ENCODE peak calls at places on chromosomes 16 and 17, in nine cellular contexts. K is A549, C is right lobe of liver, T is IMR-90, D is adrenal gland, P is heart left ventricle, A is lower leg skin, H is esophagus squamous epithelium, M is stomach. N is an unnamed sample.

GRCh38 chr16:84059111-84059510 is 16.5 kb upstream of the SLC38A8 start:
- DNase-seq in K (no peak), C (no peak), T (no peak), D (no peak), P (no peak), A (peak; percentile 57), H (no peak), M (no peak), N (no peak)

GRCh38 chr17:2108170-2108569 is 53.3 kb downstream of the HIC1 start:
- DNase-seq in K (no peak), C (no peak), T (peak; percentile 13), D (peak; percentile 3), P (no peak), A (peak; percentile 26), H (no peak), M (no peak), N (no peak)

GRCh38 chr16:85458952-85459351 is 154.2 kb upstream of the GSE1 start:
- DNase-seq in K (no peak), C (no peak), T (no peak), D (no peak), P (no peak), A (no peak), H (no peak), M (peak; percentile 77), N (no peak)

GRCh38 chr17:64403881-64404460 is 13.3 kb upstream of the PECAM1 start:
- DNase-seq in K (no peak), C (no peak), T (no peak), D (peak; percentile 46), P (no peak), A (no peak), H (no peak), M (no peak), N (no peak)

GRCh38 chr17:31819578-31819977 is 39.5 kb downstream of the COPRS start:
- DNase-seq in K (no peak), C (no peak), T (no peak), D (no peak), P (no peak), A (no peak), H (no peak), M (no peak), N (no peak)

GRCh38 chr16:46763147-46763546 is 15.0 kb upstream of the MYLK3 start:
- DNase-seq in K (no peak), C (no peak), T (no peak), D (no peak), P (peak; percentile 93), A (no peak), H (no peak), M (no peak), N (no peak)

GRCh38 chr17:7862692-7863437 is 5.1 kb downstream of the CYB5D1 start:
- DNase-seq in K (peak; percentile 66), C (no peak), T (peak; percentile 54), D (peak; percentile 45), P (no peak), A (peak; percentile 81), H (no peak), M (no peak), N (peak; percentile 73)

GRCh38 chr16:11201498-11202259 is 54.3 kb downstream of the SOCS1 start:
- DNase-seq in K (no peak), C (peak; percentile 68), T (peak; percentile 93), D (peak; percentile 86), P (no peak), A (no peak), H (no peak), M (peak; percentile 41), N (no peak)

GRCh38 chr17:49576121-49576905 is 642 bp downstream of the NXPH3 start:
- DNase-seq in K (peak; percentile 33), C (no peak), T (peak; percentile 24), D (peak; percentile 27), P (peak; percentile 72), A (no peak), H (no peak), M (no peak), N (no peak)

GRCh38 chr17:5897320-5897911 is 172.8 kb upstream of the WSCD1 start:
- DNase-seq in K (no peak), C (no peak), T (no peak), D (no peak), P (no peak), A (no peak), H (no peak), M (no peak), N (no peak)

GRCh38 chr17:79504181-79504605 is 106.7 kb downstream of the RBFOX3 start:
- DNase-seq in K (peak; percentile 50), C (no peak), T (no peak), D (no peak), P (no peak), A (no peak), H (no peak), M (no peak), N (no peak)

GRCh38 chr17:41505836-41506767 is 690 bp upstream of the KRT13 start:
- DNase-seq in K (no peak), C (no peak), T (no peak), D (no peak), P (no peak), A (no peak), H (no peak), M (no peak), N (no peak)

GRCh38 chr16:8391219-8391757 is 199.0 kb downstream of the TMEM114 start:
- DNase-seq in K (peak; percentile 1), C (no peak), T (no peak), D (no peak), P (no peak), A (no peak), H (no peak), M (no peak), N (no peak)

GRCh38 chr17:17860761-17861107 is 23.9 kb upstream of the SREBF1 start:
- DNase-seq in K (no peak), C (no peak), T (no peak), D (no peak), P (no peak), A (no peak), H (no peak), M (no peak), N (no peak)

GRCh38 chr17:38893612-38894011 is 23.8 kb downstream of the LASP1 start:
- DNase-seq in K (no peak), C (no peak), T (no peak), D (peak; percentile 38), P (peak; percentile 71), A (no peak), H (no peak), M (no peak), N (peak; percentile 32)

GRCh38 chr17:73267648-73268537 is 6.2 kb upstream of the CPSF4L start:
- DNase-seq in K (no peak), C (no peak), T (no peak), D (peak; percentile 2), P (no peak), A (no peak), H (no peak), M (no peak), N (no peak)
- TF ChIP-seq CTCF in K (no peak), C (no peak), T (no peak), D (no peak), P (no peak), A (no peak), H (no peak), M (no peak), N (no peak)

DNA sequence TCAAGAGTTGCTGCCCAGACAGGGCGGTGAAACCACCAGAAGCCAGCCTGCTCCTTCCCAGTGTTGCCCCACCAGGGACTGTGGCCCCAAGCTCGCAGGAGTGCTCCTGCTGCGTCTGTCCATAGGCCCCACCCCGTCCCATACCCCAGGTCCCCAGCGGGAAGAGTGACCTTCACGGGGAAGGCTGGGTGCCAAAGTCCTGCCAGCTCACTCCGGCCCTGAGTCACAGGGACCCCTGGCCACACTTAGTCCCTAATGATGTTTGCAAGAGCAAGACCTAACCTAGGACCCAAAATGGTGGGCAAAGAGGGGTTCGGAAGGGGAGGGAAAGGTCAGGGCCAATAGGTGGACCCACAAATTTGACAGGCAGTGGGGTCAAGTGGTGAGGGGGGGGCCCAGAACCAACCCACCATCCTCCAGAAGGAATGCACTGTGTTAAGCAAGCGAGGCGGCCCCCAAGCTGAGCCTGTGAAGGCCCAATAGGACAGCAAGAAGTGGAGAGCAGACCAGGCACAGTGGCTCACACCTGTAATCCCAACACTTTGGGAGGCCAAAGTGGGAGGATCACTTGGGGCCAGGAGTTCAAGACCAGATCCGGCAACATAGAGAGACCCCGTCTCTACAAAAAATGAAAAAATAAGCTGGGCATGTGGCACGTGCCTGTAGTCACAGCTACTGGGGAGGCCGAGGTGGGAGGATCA is 3.3 kb downstream of the DOK4 start:
- DNase-seq in K (no peak), C (no peak), T (no peak), D (peak; percentile 72), P (no peak), A (no peak), H (no peak), M (peak; percentile 59), N (no peak)
- TF ChIP-seq POLR2A in K (no peak), C (no peak), T (no peak), D (no peak), P (no peak), A (no peak), H (no peak), M (no peak), N (no peak)

GRCh38 chr16:17278988-17279387 is 191.8 kb downstream of the XYLT1 start:
- DNase-seq in K (no peak), C (no peak), T (no peak), D (peak; percentile 81), P (no peak), A (no peak), H (no peak), M (no peak), N (no peak)

GRCh38 chr16:17275076-17275732 is 195.6 kb downstream of the XYLT1 start:
- DNase-seq in K (peak; percentile 51), C (no peak), T (no peak), D (no peak), P (no peak), A (no peak), H (no peak), M (peak; percentile 68), N (peak; percentile 79)

GRCh38 chr16:17276610-17277009 is 194.2 kb downstream of the XYLT1 start:
- DNase-seq in K (no peak), C (no peak), T (no peak), D (no peak), P (no peak), A (no peak), H (no peak), M (no peak), N (no peak)

GRCh38 chr16:17275989-17276530 is 194.7 kb downstream of the XYLT1 start:
- DNase-seq in K (no peak), C (no peak), T (no peak), D (no peak), P (no peak), A (no peak), H (no peak), M (no peak), N (no peak)

DNA sequence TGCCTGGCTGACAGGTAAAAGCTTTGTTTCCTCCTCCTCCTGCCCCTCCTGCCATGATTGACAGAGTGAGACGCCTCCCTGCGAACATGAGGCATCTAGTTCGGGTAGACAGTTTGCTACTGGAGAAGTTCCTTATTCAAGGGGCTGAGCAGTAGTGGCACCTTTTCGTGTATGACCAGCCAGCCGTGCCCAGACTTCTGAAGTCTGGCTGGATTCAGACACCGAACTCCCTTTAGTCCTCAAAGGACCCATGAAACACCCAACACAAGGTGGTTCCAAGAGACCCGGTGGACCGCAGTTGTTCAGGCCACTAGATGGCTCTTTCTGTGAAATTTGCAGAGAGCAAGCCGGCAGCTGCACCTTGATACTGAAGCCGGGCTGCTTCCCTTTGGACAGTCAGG is 192.8 kb downstream of the XYLT1 start:
- DNase-seq in K (peak; percentile 22), C (no peak), T (peak; percentile 7), D (peak; percentile 46), P (peak; percentile 45), A (no peak), H (no peak), M (peak; percentile 61), N (peak; percentile 53)
- TF ChIP-seq CTCF in K (peak; percentile 34), C (peak; percentile 24), T (peak; percentile 20), D (peak; percentile 47), P (peak; percentile 48), A (no peak), H (peak; percentile 11), M (peak; percentile 18), N (peak; percentile 73)

GRCh38 chr17:57946798-57947358 is 8.3 kb downstream of the CUEDC1 start:
- DNase-seq in K (peak; percentile 66), C (peak; percentile 60), T (peak; percentile 78), D (peak; percentile 38), P (peak; percentile 48), A (no peak), H (no peak), M (peak; percentile 63), N (peak; percentile 57)
- TF ChIP-seq POLR2A in K (no peak), C (no peak), T (no peak), D (no peak), P (no peak), A (no peak), H (peak; percentile 11), M (no peak), N (no peak)

N was measured in Peyer's patch.